ENCODE peak calls at places on chromosomes 6 and 20, in four cellular contexts. One of them, this sample, is unnamed.

GRCh38 chr6:87848616-87849015 is 146.6 kb upstream of the AKIRIN2 start:
- DNase-seq in GM12865: no peak
- DNase-seq in sigmoid colon: no peak
- DNase-seq in cardiac muscle cell: peak
- DNase-seq in this sample: peak

GRCh38 chr6:15312500-15312899 is 66.6 kb downstream of the JARID2 start:
- DNase-seq in GM12865: peak
- DNase-seq in cardiac muscle cell: peak
- DNase-seq in sigmoid colon: no peak
- DNase-seq in this sample: no peak

GRCh38 chr6:44256291-44257006 is 879 bp downstream of the SLC35B2 start:
- DNase-seq in GM12865: no peak
- DNase-seq in sigmoid colon: no peak
- DNase-seq in cardiac muscle cell: no peak
- DNase-seq in this sample: peak

GRCh38 chr6:152669894-152670293 is 27.8 kb upstream of the MYCT1 start:
- DNase-seq in GM12865: peak
- DNase-seq in cardiac muscle cell: peak
- DNase-seq in sigmoid colon: no peak
- DNase-seq in this sample: no peak

GRCh38 chr6:151286192-151286591 is 46.4 kb downstream of the AKAP12 start:
- DNase-seq in GM12865: no peak
- DNase-seq in cardiac muscle cell: no peak
- DNase-seq in sigmoid colon: peak
- DNase-seq in this sample: no peak

GRCh38 chr6:137740967-137741761 is 125.9 kb upstream of the TNFAIP3 start:
- DNase-seq in sigmoid colon: no peak
- DNase-seq in GM12865: no peak
- DNase-seq in cardiac muscle cell: no peak
- DNase-seq in this sample: no peak

GRCh38 chr6:137489410-137490371 is 4.5 kb downstream of the OLIG3 start:
- DNase-seq in cardiac muscle cell: no peak
- DNase-seq in GM12865: no peak
- DNase-seq in sigmoid colon: no peak
- DNase-seq in this sample: no peak

GRCh38 chr6:111150577-111150976 is 63.3 kb downstream of the SLC16A10 start:
- DNase-seq in sigmoid colon: no peak
- DNase-seq in cardiac muscle cell: no peak
- DNase-seq in GM12865: no peak
- DNase-seq in this sample: no peak

GRCh38 chr6:24723270-24723669 is 4.3 kb upstream of the C6orf62 start:
- DNase-seq in sigmoid colon: no peak
- DNase-seq in GM12865: no peak
- DNase-seq in cardiac muscle cell: no peak
- DNase-seq in this sample: no peak

GRCh38 chr6:148451690-148452089 is 109.1 kb downstream of the SASH1 start:
- DNase-seq in cardiac muscle cell: no peak
- DNase-seq in GM12865: peak
- DNase-seq in sigmoid colon: no peak
- DNase-seq in this sample: no peak

GRCh38 chr6:136383271-136383670 is 93.6 kb upstream of the BCLAF1 start:
- DNase-seq in sigmoid colon: no peak
- DNase-seq in GM12865: no peak
- DNase-seq in cardiac muscle cell: peak
- DNase-seq in this sample: no peak

GRCh38 chr20:53738039-53738944 is 144.7 kb upstream of the ZNF217 start:
- DNase-seq in cardiac muscle cell: peak
- DNase-seq in GM12865: peak
- DNase-seq in sigmoid colon: no peak
- DNase-seq in this sample: peak

GRCh38 chr6:107304421-107305025 is 154.8 kb downstream of the PDSS2 start:
- DNase-seq in sigmoid colon: no peak
- DNase-seq in GM12865: no peak
- DNase-seq in cardiac muscle cell: no peak
- DNase-seq in this sample: peak

GRCh38 chr20:63664861-63665594 is 6.9 kb downstream of the RTEL1 start:
- DNase-seq in cardiac muscle cell: peak
- DNase-seq in sigmoid colon: no peak
- DNase-seq in GM12865: no peak
- DNase-seq in this sample: no peak

GRCh38 chr6:67361264-67361663 is 1273.8 kb upstream of the ADGRB3 start:
- DNase-seq in cardiac muscle cell: no peak
- DNase-seq in sigmoid colon: no peak
- DNase-seq in GM12865: no peak
- DNase-seq in this sample: no peak

GRCh38 chr6:75207211-75207984 is 1.5 kb upstream of the COL12A1 start:
- DNase-seq in cardiac muscle cell: peak
- DNase-seq in sigmoid colon: peak
- DNase-seq in GM12865: no peak
- DNase-seq in this sample: no peak

GRCh38 chr20:35341366-35342028 is 49.3 kb upstream of the FAM83C start:
- DNase-seq in sigmoid colon: no peak
- DNase-seq in GM12865: no peak
- DNase-seq in cardiac muscle cell: no peak
- DNase-seq in this sample: no peak

GRCh38 chr6:68032217-68032616 is 602.9 kb upstream of the ADGRB3 start:
- DNase-seq in sigmoid colon: no peak
- DNase-seq in cardiac muscle cell: no peak
- DNase-seq in GM12865: no peak
- DNase-seq in this sample: no peak

GRCh38 chr20:62728028-62728780 is 19.6 kb downstream of the NTSR1 start:
- DNase-seq in GM12865: no peak
- DNase-seq in sigmoid colon: peak
- DNase-seq in cardiac muscle cell: no peak
- DNase-seq in this sample: no peak

GRCh38 chr6:132466952-132467351 is 46.0 kb downstream of the STX7 start:
- DNase-seq in GM12865: no peak
- DNase-seq in sigmoid colon: no peak
- DNase-seq in cardiac muscle cell: peak
- DNase-seq in this sample: no peak

GRCh38 chr6:87982134-87982533 is 65.5 kb upstream of the SPACA1 start:
- DNase-seq in sigmoid colon: no peak
- DNase-seq in GM12865: no peak
- DNase-seq in cardiac muscle cell: no peak
- DNase-seq in this sample: no peak

GRCh38 chr6:130852844-130853554 is 25.8 kb downstream of the SMLR1 start:
- DNase-seq in GM12865: no peak
- DNase-seq in cardiac muscle cell: no peak
- DNase-seq in sigmoid colon: no peak
- DNase-seq in this sample: no peak

GRCh38 chr20:53513168-53513488 is 80.5 kb downstream of the ZNF217 start:
- DNase-seq in cardiac muscle cell: no peak
- DNase-seq in sigmoid colon: no peak
- DNase-seq in GM12865: no peak
- DNase-seq in this sample: no peak

GRCh38 chr6:163327165-163327880 is 87.2 kb upstream of the QKI start:
- DNase-seq in cardiac muscle cell: no peak
- DNase-seq in GM12865: no peak
- DNase-seq in sigmoid colon: no peak
- DNase-seq in this sample: no peak

DNA sequence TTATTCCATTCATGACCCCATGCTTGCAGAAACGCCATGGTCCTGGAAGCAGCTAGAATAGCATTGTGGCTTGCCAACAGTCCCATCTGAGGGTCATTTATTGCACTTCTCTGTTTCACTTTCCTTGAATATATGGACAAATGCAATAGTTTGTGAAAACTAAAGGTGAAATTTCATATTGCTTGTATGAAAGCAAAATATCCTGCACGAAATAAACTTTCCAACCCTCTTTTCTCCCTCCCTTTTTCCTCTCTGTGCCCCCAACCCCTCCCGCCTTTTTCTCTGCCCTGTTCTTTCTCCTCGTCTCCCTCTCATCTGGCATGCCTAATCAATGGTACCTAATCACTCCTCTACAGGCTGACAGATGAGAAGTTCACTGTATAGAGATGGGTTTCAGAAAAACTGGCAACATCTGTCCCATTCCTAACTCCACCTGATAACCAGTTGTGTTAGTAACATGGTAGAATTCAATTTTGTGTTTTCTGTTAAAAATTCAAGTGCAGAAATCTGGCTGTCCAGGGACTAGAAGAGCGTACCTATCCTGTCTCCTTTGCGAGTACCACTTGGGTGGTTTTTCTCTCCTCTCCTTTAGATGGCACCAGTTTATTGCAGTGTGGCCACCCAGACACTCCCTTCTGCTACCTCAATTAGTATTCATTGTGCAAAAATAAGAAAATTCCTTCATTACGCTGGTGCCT is 198.6 kb downstream of the FOXA2 start:
- DNase-seq in cardiac muscle cell: peak
- DNase-seq in sigmoid colon: no peak
- DNase-seq in GM12865: no peak
- DNase-seq in this sample: peak
- TF ChIP-seq CTCF in cardiac muscle cell: peak
- TF ChIP-seq CTCF in sigmoid colon: no peak
- TF ChIP-seq CTCF in GM12865: no peak
- TF ChIP-seq CTCF in this sample: no peak

DNA sequence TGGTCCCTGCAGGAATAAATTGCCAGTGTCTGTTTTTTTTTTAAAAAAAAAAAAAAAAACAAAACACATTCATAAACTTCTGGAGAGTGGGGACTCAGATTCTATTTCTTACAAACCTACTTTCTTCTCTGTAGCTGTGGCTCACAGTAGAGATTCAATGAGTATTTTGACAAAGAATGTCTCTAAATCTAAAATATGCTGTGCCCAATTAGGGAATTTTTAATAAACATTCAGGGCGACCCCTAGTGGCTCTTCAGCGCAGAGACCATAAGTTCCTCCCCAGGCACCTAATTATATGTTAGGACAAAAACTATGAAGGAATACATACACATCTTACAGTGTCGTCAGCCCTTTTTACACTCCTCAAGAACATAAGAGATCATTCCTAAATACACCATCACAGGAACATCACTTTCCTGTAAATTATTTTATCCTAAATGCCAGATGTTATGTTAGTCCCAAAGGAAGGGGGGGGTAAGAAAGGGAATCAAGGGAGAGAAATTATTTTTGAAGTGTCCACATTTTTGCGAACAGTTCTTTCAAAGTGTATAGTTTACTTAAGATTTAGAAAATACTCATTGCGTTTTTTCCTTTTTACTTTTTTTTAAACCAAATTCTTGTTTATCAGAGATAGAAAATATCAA is 21.8 kb upstream of the NAA20 start:
- DNase-seq in GM12865: peak
- DNase-seq in cardiac muscle cell: peak
- DNase-seq in sigmoid colon: no peak
- DNase-seq in this sample: no peak
- TF ChIP-seq CTCF in GM12865: peak
- TF ChIP-seq CTCF in cardiac muscle cell: peak
- TF ChIP-seq CTCF in sigmoid colon: peak
- TF ChIP-seq CTCF in this sample: peak

DNA sequence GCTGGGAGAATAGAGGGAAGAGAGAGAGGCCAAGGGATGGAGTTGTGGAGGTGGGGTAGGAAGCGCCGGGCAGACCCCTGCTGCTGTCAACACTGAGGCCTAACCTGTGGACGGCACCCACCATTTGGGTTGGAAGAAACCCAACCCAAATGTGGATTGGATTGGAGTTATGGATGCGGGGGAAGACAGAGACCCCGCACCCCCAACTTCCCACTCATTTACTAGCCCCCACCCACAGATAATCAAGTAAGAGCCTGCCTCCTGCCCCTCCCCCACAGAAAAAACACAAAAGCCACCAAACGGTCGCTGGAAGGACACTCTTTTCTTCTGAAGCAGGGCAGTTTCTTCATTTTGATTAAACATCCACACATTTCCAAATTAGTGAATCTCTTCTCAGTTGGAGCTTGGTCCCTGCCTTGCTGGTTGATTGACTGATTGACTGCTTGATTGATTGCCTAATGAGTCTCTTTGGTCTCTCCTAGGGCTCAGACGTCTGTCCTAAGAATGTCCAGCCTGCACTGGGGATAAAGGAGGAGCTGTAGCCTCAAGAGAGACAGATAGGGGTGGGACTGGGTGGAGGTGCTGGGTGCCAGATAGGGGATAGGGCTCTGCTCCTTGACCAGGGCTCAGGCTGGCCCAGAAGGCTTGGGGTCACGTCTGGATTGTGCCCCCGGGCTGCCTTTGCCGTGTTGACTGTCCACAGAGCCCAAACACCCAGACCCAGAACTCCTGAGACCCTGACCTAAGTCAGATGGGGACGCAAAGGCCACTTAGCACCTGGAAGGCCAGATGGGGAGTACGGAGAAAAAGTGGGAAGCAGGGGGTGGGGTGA is 74.9 kb upstream of the FOXP4 start:
- DNase-seq in cardiac muscle cell: no peak
- DNase-seq in sigmoid colon: no peak
- DNase-seq in GM12865: no peak
- DNase-seq in this sample: no peak
- TF ChIP-seq CTCF in cardiac muscle cell: no peak
- TF ChIP-seq CTCF in sigmoid colon: no peak
- TF ChIP-seq CTCF in GM12865: no peak
- TF ChIP-seq CTCF in this sample: no peak

GRCh38 chr6:117548797-117549301 is 53.5 kb downstream of the GOPC start:
- DNase-seq in GM12865: peak
- DNase-seq in cardiac muscle cell: peak
- DNase-seq in sigmoid colon: no peak
- DNase-seq in this sample: no peak

GRCh38 chr6:117549606-117550005 is 52.7 kb downstream of the GOPC start:
- DNase-seq in cardiac muscle cell: no peak
- DNase-seq in GM12865: peak
- DNase-seq in sigmoid colon: no peak
- DNase-seq in this sample: no peak

GRCh38 chr6:117546674-117547073 is 55.6 kb downstream of the GOPC start:
- DNase-seq in GM12865: no peak
- DNase-seq in cardiac muscle cell: no peak
- DNase-seq in sigmoid colon: no peak
- DNase-seq in this sample: no peak

GRCh38 chr6:117550078-117550600 is 52.2 kb downstream of the GOPC start:
- DNase-seq in cardiac muscle cell: no peak
- DNase-seq in sigmoid colon: no peak
- DNase-seq in GM12865: no peak
- DNase-seq in this sample: no peak

DNA sequence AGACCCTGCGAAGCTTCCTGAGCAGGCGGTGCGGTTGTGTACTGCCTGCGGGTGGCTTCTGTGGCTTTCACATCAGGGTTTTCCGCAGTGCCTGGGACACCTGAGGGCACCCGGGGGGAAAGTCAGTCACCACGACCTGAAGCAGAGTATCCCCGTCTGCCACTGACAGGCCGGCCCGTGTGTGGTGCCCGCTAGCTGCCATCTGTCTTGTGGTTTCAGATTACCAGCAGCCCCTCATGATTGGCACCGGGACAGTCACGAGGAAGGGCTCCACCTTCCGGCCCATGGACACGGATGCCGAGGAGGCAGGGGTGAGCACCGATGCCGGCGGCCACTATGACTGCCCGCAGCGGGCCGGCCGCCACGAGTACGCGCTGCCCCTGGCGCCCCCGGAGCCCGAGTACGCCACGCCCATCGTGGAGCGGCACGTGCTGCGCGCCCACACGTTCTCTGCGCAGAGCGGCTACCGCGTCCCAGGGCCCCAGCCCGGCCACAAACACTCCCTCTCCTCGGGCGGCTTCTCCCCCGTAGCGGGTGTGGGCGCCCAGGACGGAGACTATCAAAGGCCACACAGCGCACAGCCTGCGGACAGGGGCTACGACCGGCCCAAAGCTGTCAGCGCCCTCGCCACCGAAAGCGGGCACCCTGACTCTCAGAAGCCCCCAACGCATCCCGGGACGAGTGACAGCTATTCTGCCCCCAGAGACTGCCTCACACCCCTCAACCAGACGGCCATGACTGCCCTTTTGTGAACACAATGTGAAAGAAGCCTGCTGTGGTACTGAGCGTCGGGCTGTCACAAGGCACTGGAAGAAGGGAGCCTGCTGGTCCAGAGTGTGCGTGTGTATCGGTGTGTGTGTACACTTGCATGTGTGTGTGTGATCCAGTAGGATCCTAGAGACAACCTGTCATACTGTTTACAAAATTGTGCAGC is 54.4 kb downstream of the GOPC start:
- DNase-seq in sigmoid colon: peak
- DNase-seq in cardiac muscle cell: peak
- DNase-seq in GM12865: peak
- DNase-seq in this sample: no peak
- TF ChIP-seq CTCF in sigmoid colon: no peak
- TF ChIP-seq CTCF in cardiac muscle cell: peak
- TF ChIP-seq CTCF in GM12865: no peak
- TF ChIP-seq CTCF in this sample: no peak